ENCODE peak calls at places on chromosome 21, in seven cellular contexts. Y, U, C, N, P, A and E are unnamed samples.

GRCh38 chr21:34808569-34809204 is 139.9 kb downstream of the CLIC6 start:
- DNase-seq in Y (peak), U (no peak), C (no peak), N (no peak), P (no peak), A (peak), E (no peak)

GRCh38 chr21:22657786-22658185 is 1659.6 kb downstream of the NCAM2 start:
- DNase-seq in Y (no peak), U (no peak), C (no peak), N (no peak), P (no peak), A (no peak), E (no peak)

GRCh38 chr21:45998276-45998701 is 16.7 kb downstream of the COL6A1 start:
- DNase-seq in Y (no peak), U (no peak), C (no peak), N (no peak), P (no peak), A (no peak), E (no peak)

GRCh38 chr21:35603471-35603870 is 456.9 kb downstream of the SETD4 start:
- DNase-seq in Y (peak), U (no peak), C (no peak), N (peak), P (no peak), A (no peak), E (no peak)

GRCh38 chr21:18937337-18937736 is 533.8 kb upstream of the TMPRSS15 start:
- DNase-seq in Y (peak), U (peak), C (no peak), N (no peak), P (no peak), A (no peak), E (no peak)

GRCh38 chr21:40714516-40714915 is 132.4 kb downstream of the DSCAM start:
- DNase-seq in Y (no peak), U (no peak), C (no peak), N (no peak), P (no peak), A (no peak), E (no peak)

GRCh38 chr21:36165356-36165755 is 8.7 kb downstream of the DOP1B start:
- DNase-seq in Y (no peak), U (no peak), C (no peak), N (no peak), P (no peak), A (no peak), E (no peak)

GRCh38 chr21:28336299-28336698 is 656.4 kb downstream of the LTN1 start:
- DNase-seq in Y (peak), U (peak), C (no peak), N (peak), P (no peak), A (peak), E (no peak)

GRCh38 chr21:34986561-34987533 is 62.3 kb downstream of the RUNX1 start:
- DNase-seq in Y (peak), U (peak), C (no peak), N (peak), P (no peak), A (peak), E (no peak)

GRCh38 chr21:35770101-35770945 is 290.0 kb downstream of the SETD4 start:
- DNase-seq in Y (no peak), U (no peak), C (no peak), N (no peak), P (no peak), A (no peak), E (no peak)

GRCh38 chr21:25307489-25307888 is 299.8 kb downstream of the MRPL39 start:
- DNase-seq in Y (no peak), U (peak), C (no peak), N (no peak), P (no peak), A (peak), E (no peak)

GRCh38 chr21:35791541-35792335 is 268.6 kb downstream of the SETD4 start:
- DNase-seq in Y (no peak), U (no peak), C (no peak), N (no peak), P (no peak), A (no peak), E (no peak)

GRCh38 chr21:34983680-34984086 is 65.4 kb downstream of the RUNX1 start:
- DNase-seq in Y (peak), U (peak), C (no peak), N (no peak), P (no peak), A (peak), E (no peak)

GRCh38 chr21:40852563-40852962 is 5.6 kb upstream of the DSCAM start:
- DNase-seq in Y (no peak), U (no peak), C (no peak), N (peak), P (no peak), A (no peak), E (no peak)

GRCh38 chr21:34526618-34527290 is 14.7 kb upstream of the KCNE1 start:
- DNase-seq in Y (peak), U (peak), C (peak), N (peak), P (no peak), A (peak), E (peak)

GRCh38 chr21:46115441-46116188 is 17.7 kb downstream of the COL6A2 start:
- DNase-seq in Y (no peak), U (no peak), C (no peak), N (no peak), P (peak), A (no peak), E (peak)

GRCh38 chr21:45989355-45990048 is 7.9 kb downstream of the COL6A1 start:
- DNase-seq in Y (no peak), U (no peak), C (no peak), N (no peak), P (peak), A (no peak), E (no peak)

GRCh38 chr21:27155130-27155500 is 188.2 kb upstream of the ADAMTS5 start:
- DNase-seq in Y (no peak), U (no peak), C (no peak), N (no peak), P (no peak), A (no peak), E (no peak)

GRCh38 chr21:36288651-36289243 is 31.2 kb upstream of the MORC3 start:
- DNase-seq in Y (peak), U (no peak), C (no peak), N (no peak), P (no peak), A (no peak), E (no peak)

GRCh38 chr21:17538576-17538975 is 25.7 kb downstream of the CXADR start:
- DNase-seq in Y (no peak), U (no peak), C (no peak), N (no peak), P (no peak), A (no peak), E (no peak)

GRCh38 chr21:45818904-45819285 is 162.7 kb upstream of the COL6A1 start:
- DNase-seq in Y (peak), U (peak), C (no peak), N (no peak), P (no peak), A (peak), E (no peak)

GRCh38 chr21:15894596-15894995 is 164.8 kb downstream of the USP25 start:
- DNase-seq in Y (peak), U (peak), C (no peak), N (no peak), P (no peak), A (peak), E (no peak)
- TF ChIP-seq CTCF in Y (peak), U (peak), C (peak), N (peak), P (peak), A (no peak), E (no peak)

GRCh38 chr21:42009018-42009830 is 936 bp downstream of the ZBTB21 start:
- DNase-seq in Y (peak), U (peak), C (peak), N (peak), P (no peak), A (peak), E (peak)
- TF ChIP-seq CTCF in Y (no peak), U (no peak), C (peak), N (no peak), P (no peak), A (peak), E (no peak)

DNA sequence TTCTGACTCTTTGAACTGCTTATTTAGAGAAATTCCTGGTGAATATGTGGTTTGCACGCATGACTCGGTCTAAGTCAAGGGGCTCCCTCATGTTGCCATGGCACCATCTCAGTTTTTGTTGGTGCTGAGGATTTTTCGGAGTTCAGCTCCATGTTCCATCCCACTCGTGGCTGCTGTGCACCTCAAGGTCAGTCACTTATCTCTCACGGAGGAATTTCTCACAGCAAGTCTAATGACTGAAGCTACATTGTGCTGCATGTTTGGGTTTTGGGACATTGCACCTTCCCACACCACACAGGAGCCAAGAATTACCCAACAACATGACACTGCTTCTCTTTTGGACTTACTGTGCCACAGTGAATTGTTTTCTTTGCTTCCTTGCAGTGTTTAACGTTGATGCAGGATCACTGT is 269.9 kb downstream of the NCAM2 start:
- DNase-seq in Y (peak), U (no peak), C (no peak), N (no peak), P (no peak), A (no peak), E (no peak)
- TF ChIP-seq CTCF in Y (no peak), U (no peak), C (no peak), N (no peak), P (no peak), A (no peak), E (no peak)

DNA sequence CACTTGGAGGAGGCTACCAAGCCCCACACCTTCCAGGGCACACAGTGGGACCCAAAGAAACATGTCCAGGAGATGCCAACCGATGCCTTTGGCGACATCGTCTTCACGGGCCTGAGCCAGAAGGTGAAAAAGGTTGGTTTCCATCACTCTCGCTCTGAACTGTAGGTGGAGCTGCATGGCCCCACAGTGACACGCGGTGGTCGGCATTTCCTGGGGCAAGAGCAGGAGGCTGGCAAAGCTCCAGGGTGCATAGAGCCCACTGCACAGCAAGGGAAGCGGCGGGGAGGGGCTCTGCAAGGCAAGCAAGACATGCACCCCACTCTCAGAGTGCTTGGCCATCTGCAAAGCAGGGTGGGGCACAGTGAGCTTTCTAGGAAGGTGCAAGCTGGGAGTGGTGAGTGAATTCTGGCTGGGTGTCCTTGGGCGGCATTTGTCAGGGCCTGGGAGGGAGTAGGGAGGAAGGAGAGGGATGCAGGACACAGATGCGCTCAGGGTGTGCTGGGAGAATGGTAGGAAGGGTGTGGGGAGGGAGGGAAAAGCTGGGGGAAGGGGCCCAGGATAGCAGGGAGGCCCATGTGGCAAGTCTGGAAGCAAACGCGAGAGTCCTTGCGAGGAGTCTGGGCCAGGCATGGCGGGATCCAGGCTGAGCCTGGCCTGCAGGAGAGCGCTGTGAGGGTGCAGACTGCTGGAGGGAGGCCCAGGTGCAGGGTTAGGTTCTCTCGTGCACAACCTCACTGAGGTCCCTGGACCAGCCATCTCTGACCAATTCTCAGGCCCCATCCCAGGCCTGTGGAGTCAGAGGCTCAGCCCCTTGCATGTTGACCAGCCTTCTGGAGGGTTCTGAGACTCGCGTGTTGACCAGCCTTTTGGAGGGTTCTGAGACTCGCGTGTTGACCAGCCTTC is 11.0 kb downstream of the TRPM2 start:
- DNase-seq in Y (no peak), U (no peak), C (no peak), N (peak), P (no peak), A (no peak), E (no peak)
- TF ChIP-seq CTCF in Y (no peak), U (no peak), C (no peak), N (peak), P (no peak), A (no peak), E (no peak)

GRCh38 chr21:42864286-42864685 is 15.1 kb downstream of the WDR4 start:
- DNase-seq in Y (no peak), U (no peak), C (no peak), N (no peak), P (no peak), A (no peak), E (no peak)
- TF ChIP-seq CTCF in Y (no peak), U (no peak), C (no peak), N (no peak), P (no peak), A (no peak), E (no peak)

GRCh38 chr21:33101300-33102005 is 31.5 kb downstream of the OLIG1 start:
- DNase-seq in Y (no peak), U (no peak), C (no peak), N (peak), P (no peak), A (no peak), E (no peak)
- TF ChIP-seq CTCF in Y (no peak), U (no peak), C (no peak), N (no peak), P (no peak), A (no peak), E (no peak)

DNA sequence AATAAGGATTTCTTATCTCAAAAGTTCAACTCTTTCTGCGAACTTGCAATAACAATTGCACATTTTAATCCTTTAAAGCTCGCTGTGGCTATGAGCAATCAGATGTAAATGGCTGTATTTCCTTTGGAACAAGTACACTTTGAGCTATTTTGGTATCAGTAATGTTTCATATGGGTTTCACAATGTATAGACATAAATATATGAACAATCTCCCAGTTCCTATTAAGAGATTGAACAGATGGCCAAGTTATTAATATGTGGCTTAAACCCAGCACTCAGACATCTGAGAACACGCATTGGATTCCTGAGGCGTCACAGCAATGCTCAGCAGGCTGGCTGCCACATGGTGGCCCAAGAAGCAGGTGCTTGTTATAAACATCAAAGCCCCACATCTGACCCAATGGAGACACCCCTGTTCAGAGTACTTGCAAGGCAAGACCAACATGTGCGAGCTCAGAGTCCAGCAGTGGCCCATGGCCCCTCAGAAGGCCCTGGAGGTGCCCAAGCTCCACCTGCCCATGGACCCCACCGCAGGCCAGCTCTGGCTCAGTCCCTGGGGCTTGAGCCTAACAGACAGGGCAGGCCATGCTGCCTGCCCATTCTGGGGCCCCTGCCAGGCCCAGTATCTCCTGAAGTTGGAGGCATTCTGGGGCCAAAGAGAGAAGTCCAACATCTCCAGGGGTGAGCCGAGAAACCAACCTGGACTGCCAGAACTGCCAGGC is 23.7 kb downstream of the PSMG1 start:
- DNase-seq in Y (peak), U (no peak), C (no peak), N (no peak), P (no peak), A (peak), E (no peak)
- TF ChIP-seq CTCF in Y (no peak), U (no peak), C (no peak), N (no peak), P (no peak), A (no peak), E (no peak)